ENCODE peak calls at places on chromosome 9, in four cellular contexts. R, N, L and H are unnamed samples.

GRCh38 chr9:88462191-88462590 is 72.8 kb upstream of the NXNL2 start:
- DNase-seq in N (no peak), L (no peak), R (peak; percentile 79), H (no peak)

GRCh38 chr9:82081507-82081906 is 92.9 kb downstream of the SPATA31D1 start:
- DNase-seq in R (no peak), N (no peak), L (no peak), H (no peak)

GRCh38 chr9:5437254-5438216 is at the start of gene PLGRKT:
- DNase-seq in R (peak; percentile 87), L (peak; percentile 88), N (peak; percentile 96), H (peak; percentile 98)

GRCh38 chr9:134049772-134050588 is 17.8 kb downstream of the BRD3 start:
- DNase-seq in R (no peak), L (no peak), N (no peak), H (no peak)

GRCh38 chr9:73039253-73039915 is 86.5 kb upstream of the ALDH1A1 start:
- DNase-seq in R (no peak), N (no peak), L (no peak), H (no peak)

GRCh38 chr9:89891221-89892052 is 286.6 kb downstream of the GADD45G start:
- DNase-seq in R (no peak), N (peak; percentile 10), L (no peak), H (no peak)

GRCh38 chr9:100098241-100098886 is 436 bp downstream of the ERP44 start:
- DNase-seq in R (peak; percentile 54), N (peak; percentile 82), L (peak; percentile 68), H (peak; percentile 88)

GRCh38 chr9:105932276-105932675 is 237.9 kb downstream of the TMEM38B start:
- DNase-seq in L (no peak), N (no peak), R (no peak), H (no peak)

GRCh38 chr9:8366161-8366926 is 566.8 kb upstream of the DMAC1 start:
- DNase-seq in N (no peak), R (peak; percentile 35), L (no peak), H (peak; percentile 65)

GRCh38 chr9:13857521-13857920 is 456.4 kb downstream of the NFIB start:
- DNase-seq in L (no peak), R (peak; percentile 61), N (no peak), H (no peak)

GRCh38 chr9:114080195-114080772 is 2.2 kb upstream of the AMBP start:
- DNase-seq in N (no peak), L (no peak), R (no peak), H (no peak)

GRCh38 chr9:121640076-121640475 is 11.4 kb upstream of the DAB2IP start:
- DNase-seq in N (peak; percentile 69), L (peak; percentile 86), R (peak; percentile 17), H (peak; percentile 73)

GRCh38 chr9:93062364-93062763 is 3.9 kb downstream of the SUSD3 start:
- DNase-seq in L (no peak), N (no peak), R (no peak), H (no peak)

GRCh38 chr9:86042226-86042625 is 57.1 kb downstream of the GOLM1 start:
- DNase-seq in R (no peak), N (no peak), L (no peak), H (no peak)

GRCh38 chr9:120733190-120733589 is 18.9 kb upstream of the MEGF9 start:
- DNase-seq in R (peak; percentile 80), L (no peak), N (no peak), H (no peak)

GRCh38 chr9:132078369-132079356 is 1.0 kb downstream of the MED27 start:
- DNase-seq in N (no peak), L (no peak), R (peak; percentile 47), H (peak; percentile 10)

GRCh38 chr9:72355153-72355552 is 9.9 kb downstream of the ZFAND5 start:
- DNase-seq in N (no peak), R (no peak), L (no peak), H (no peak)

GRCh38 chr9:98455957-98456621 is 200.6 kb upstream of the TBC1D2 start:
- DNase-seq in R (peak; percentile 74), L (no peak), N (no peak), H (no peak)

GRCh38 chr9:114428466-114428865 is 40.7 kb upstream of the AKNA start:
- DNase-seq in N (no peak), R (no peak), L (no peak), H (no peak)

GRCh38 chr9:394347-395052 is 179.8 kb downstream of the DOCK8 start:
- DNase-seq in R (no peak), N (no peak), L (no peak), H (peak; percentile 22)

GRCh38 chr9:107813287-107813686 is 323.7 kb upstream of the KLF4 start:
- DNase-seq in L (no peak), N (no peak), R (no peak), H (no peak)

GRCh38 chr9:111148994-111149759 is 110.9 kb upstream of the LPAR1 start:
- DNase-seq in R (no peak), L (no peak), N (no peak), H (peak; percentile 26)

GRCh38 chr9:90802534-90802933 is 915 bp downstream of the SYK start:
- DNase-seq in L (no peak), R (no peak), N (no peak), H (no peak)

GRCh38 chr9:8895498-8896224 is 1096.1 kb upstream of the DMAC1 start:
- DNase-seq in R (peak; percentile 16), N (no peak), L (no peak), H (peak; percentile 63)

GRCh38 chr9:138051586-138052321 is 174.2 kb downstream of the CACNA1B start:
- DNase-seq in L (no peak), R (no peak), N (no peak), H (no peak)

GRCh38 chr9:86557063-86557766 is 203.0 kb upstream of the TUT7 start:
- DNase-seq in R (peak; percentile 98), N (no peak), L (no peak), H (no peak)

GRCh38 chr9:93988056-93988455 is 32.9 kb upstream of the BARX1 start:
- DNase-seq in N (no peak), L (no peak), R (no peak), H (no peak)

GRCh38 chr9:81374881-81375280 is 314.5 kb downstream of the TLE1 start:
- DNase-seq in L (no peak), N (no peak), R (peak; percentile 40), H (peak; percentile 60)

GRCh38 chr9:15837079-15837679 is 284.3 kb downstream of the CCDC171 start:
- DNase-seq in N (no peak), L (no peak), R (peak; percentile 65), H (peak; percentile 55)

GRCh38 chr9:114282507-114282906 is 40.4 kb upstream of the ORM1 start:
- DNase-seq in L (no peak), R (no peak), N (no peak), H (no peak)

GRCh38 chr9:137984520-137985257 is 107.1 kb downstream of the CACNA1B start:
- DNase-seq in N (no peak), L (no peak), R (no peak), H (no peak)

GRCh38 chr9:126157826-126158431 is 168.7 kb upstream of the MVB12B start:
- DNase-seq in N (no peak), R (no peak), L (no peak), H (no peak)
- H4K8ac ChIP-seq in N (no peak overlapping the region), R (no peak overlapping the region), L (peak overlapping the region; percentile 3), H (no peak overlapping the region)

GRCh38 chr9:19050637-19051591 is 1.7 kb downstream of the RRAGA start:
- DNase-seq in R (no peak), N (no peak), L (no peak), H (peak; percentile 7)

GRCh38 chr9:19048966-19049871 is at the start of gene RRAGA:
- DNase-seq in R (peak; percentile 96), N (peak; percentile 96), L (peak; percentile 97), H (peak; percentile 99)

DNA sequence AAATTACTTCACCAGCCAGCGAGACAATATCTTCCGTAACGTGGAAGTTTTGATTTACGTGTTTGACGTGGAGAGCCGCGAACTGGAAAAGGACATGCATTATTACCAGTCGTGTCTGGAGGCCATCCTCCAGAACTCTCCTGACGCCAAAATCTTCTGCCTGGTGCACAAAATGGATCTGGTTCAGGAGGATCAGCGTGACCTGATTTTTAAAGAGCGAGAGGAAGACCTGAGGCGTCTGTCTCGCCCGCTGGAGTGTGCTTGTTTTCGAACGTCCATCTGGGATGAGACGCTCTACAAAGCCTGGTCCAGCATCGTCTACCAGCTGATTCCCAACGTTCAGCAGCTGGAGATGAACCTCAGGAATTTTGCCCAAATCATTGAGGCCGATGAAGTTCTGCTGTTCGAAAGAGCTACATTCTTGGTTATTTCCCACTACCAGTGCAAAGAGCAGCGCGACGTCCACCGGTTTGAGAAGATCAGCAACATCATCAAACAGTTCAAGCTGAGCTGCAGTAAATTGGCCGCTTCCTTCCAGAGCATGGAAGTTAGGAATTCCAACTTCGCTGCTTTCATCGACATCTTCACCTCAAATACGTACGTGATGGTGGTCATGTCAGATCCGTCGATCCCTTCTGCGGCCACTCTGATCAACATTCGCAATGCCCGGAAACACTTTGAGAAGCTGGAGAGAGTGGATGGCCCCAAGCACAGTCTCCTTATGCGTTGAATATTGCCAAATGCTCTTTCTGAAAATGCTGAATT is 827 bp downstream of the RRAGA start:
- DNase-seq in N (no peak), R (peak; percentile 54), L (no peak), H (peak; percentile 41)
- H3K4ac ChIP-seq in N (no peak overlapping the region), R (peak overlapping the region; percentile 78), L (no peak overlapping the region), H (no peak overlapping the region)

GRCh38 chr9:12716823-12717222 is 23.6 kb downstream of the TYRP1 start:
- DNase-seq in R (no peak), L (no peak), N (no peak), H (no peak)
- H4K5ac ChIP-seq in R (no peak overlapping the region), L (no peak overlapping the region), N (no peak overlapping the region), H (no peak overlapping the region)

DNA sequence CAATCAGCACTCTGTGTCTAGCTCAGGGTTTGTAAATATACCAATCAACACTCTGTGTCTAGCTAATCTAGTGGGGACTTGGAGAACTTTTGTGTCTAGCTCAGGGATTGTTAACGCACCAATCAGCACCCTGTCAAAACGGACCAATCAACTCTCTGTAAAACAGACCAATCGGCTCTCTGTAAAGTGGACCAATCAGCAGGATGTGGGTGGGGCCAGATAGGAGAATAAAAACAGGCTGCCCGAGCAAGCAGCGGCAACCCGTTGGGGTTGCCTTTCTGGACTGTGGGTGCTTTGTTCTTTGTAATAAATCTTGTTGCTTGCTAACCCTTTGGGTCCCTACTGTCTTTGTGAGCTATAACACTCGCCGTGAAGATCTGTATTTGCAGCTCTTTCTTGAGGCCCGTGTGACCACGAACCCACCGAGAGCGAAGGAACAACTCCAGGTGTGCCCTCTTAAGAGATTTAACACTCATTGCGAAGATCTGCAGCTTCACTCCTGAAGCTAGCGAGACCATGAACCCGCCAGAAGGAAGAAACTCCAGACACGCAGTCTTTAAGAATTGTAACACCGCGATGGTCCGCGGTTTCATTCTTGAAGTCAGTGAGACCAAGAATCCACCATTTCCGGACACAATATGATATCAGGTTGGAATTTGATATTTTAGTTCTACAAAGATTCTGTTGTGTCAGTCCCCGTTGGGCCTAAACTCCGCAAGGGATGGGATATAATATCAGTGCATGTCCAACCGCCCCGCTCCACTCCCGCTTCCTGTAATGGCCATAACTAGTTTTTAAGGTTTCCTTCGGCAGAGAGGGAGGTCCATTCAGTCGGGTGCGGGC is 738 bp upstream of the TRMT10B start:
- DNase-seq in L (no peak), N (no peak), R (no peak), H (no peak)
- H4K8ac ChIP-seq in L (no peak overlapping the region), N (no peak overlapping the region), R (peak overlapping the region; percentile 90), H (no peak overlapping the region)

GRCh38 chr9:35729700-35730485 is 2.1 kb downstream of the TLN1 start:
- DNase-seq in L (no peak), R (peak; percentile 91), N (peak; percentile 56), H (peak; percentile 86)
- H3K4ac ChIP-seq in L (no peak overlapping the region), R (peak overlapping the region; percentile 99), N (no peak overlapping the region), H (no peak overlapping the region)

DNA sequence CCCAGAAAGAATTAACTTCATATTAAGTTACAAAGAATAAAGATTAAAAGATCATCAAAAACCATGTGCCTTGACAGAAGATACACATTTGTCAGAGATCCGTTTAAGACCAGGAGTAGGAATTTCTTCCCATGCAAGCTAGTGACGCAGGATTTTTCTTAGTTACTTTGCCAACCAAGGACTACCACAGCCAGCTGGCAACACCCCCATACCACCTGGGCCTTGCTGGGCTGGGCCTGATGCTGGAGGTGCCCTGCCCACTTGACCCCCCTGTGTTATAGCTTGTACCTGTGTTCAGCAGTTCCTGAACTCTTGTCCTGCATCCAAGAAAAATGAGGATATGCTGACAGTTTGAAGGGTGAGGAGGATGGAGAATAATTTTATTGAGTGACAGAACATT is 290.9 kb upstream of the SMC2 start:
- DNase-seq in R (no peak), L (no peak), N (no peak), H (no peak)
- H4K5ac ChIP-seq in R (no peak overlapping the region), L (no peak overlapping the region), N (no peak overlapping the region), H (no peak overlapping the region)